ENCODE peak calls at places on chromosome 1, in ten cellular contexts. S is tibial artery, J is suprapubic skin, V is A673, P is pancreas, K is cardiac fibroblast, Q is fibroblast of lung, O is stomach, H is right lobe of liver, C is thoracic aorta. A is an unnamed sample.
A peak's percentile ranks its signal among the peaks of the same experiment; 100 is the strongest.

GRCh38 chr1:231172411-231172810 is 10.6 kb downstream of the TRIM67 start:
- DNase-seq in S (no peak), Q (no peak), O (no peak), K (no peak), H (no peak), C (no peak), P (no peak), V (no peak), J (no peak), A (no peak)

GRCh38 chr1:25668931-25669573 is 52.5 kb downstream of the MAN1C1 start:
- DNase-seq in K (no peak), S (no peak), V (no peak), H (no peak), J (no peak), Q (no peak), C (no peak), P (no peak), O (no peak), A (no peak)

GRCh38 chr1:226643167-226643566 is 94.6 kb downstream of the STUM start:
- DNase-seq in S (no peak), H (no peak), V (no peak), K (no peak), O (no peak), C (no peak), J (no peak), Q (peak; percentile 45), P (no peak), A (no peak)

GRCh38 chr1:45001011-45001481 is 10.1 kb downstream of the HECTD3 start:
- DNase-seq in O (peak; percentile 43), K (no peak), C (no peak), H (no peak), P (no peak), Q (no peak), S (no peak), J (no peak), V (no peak), A (no peak)

GRCh38 chr1:13797397-13797796 is 97.4 kb downstream of the PRDM2 start:
- DNase-seq in V (peak; percentile 45), C (no peak), O (no peak), P (no peak), H (no peak), S (no peak), Q (no peak), K (no peak), J (peak; percentile 21), A (no peak)

GRCh38 chr1:28887835-28888682 is 26.3 kb upstream of the EPB41 start:
- DNase-seq in V (peak; percentile 62), K (no peak), H (peak; percentile 79), O (peak; percentile 44), P (peak; percentile 46), J (no peak), C (no peak), S (no peak), Q (peak; percentile 19), A (no peak)

GRCh38 chr1:203512830-203513578 is 19.1 kb downstream of the OPTC start:
- DNase-seq in C (peak; percentile 41), V (peak; percentile 42), Q (peak; percentile 90), P (no peak), O (peak; percentile 44), J (peak; percentile 87), K (peak; percentile 96), H (no peak), S (peak; percentile 76), A (no peak)

GRCh38 chr1:235841938-235842545 is 24.7 kb downstream of the LYST start:
- DNase-seq in J (no peak), Q (no peak), P (no peak), K (no peak), V (no peak), H (no peak), O (no peak), C (no peak), S (no peak), A (no peak)

GRCh38 chr1:21904725-21905520 is 32.2 kb downstream of the HSPG2 start:
- DNase-seq in Q (peak; percentile 50), J (no peak), H (peak; percentile 45), O (peak; percentile 91), K (peak; percentile 92), C (peak; percentile 61), P (peak; percentile 96), V (no peak), S (peak; percentile 73), A (no peak)

GRCh38 chr1:225700164-225700740 is 47.3 kb upstream of the ENAH start:
- DNase-seq in H (no peak), J (peak; percentile 40), P (no peak), C (peak; percentile 23), O (no peak), K (peak; percentile 99), Q (peak; percentile 98), S (peak; percentile 26), V (peak; percentile 67), A (no peak)

GRCh38 chr1:244678687-244679086 is 25.8 kb downstream of the DESI2 start:
- DNase-seq in V (no peak), Q (peak; percentile 61), P (no peak), J (no peak), O (no peak), S (no peak), K (no peak), C (no peak), H (no peak), A (no peak)

GRCh38 chr1:86774305-86775304 is 70.2 kb downstream of the SH3GLB1 start:
- DNase-seq in K (peak; percentile 92), P (peak; percentile 25), V (peak; percentile 97), Q (peak; percentile 92), J (peak; percentile 85), C (peak; percentile 36), O (peak; percentile 41), S (peak; percentile 65), H (peak; percentile 59), A (no peak)

GRCh38 chr1:197399691-197400521 is 131.9 kb downstream of the CRB1 start:
- DNase-seq in J (no peak), S (no peak), K (peak; percentile 65), V (peak; percentile 69), P (no peak), H (no peak), Q (peak; percentile 69), C (no peak), O (no peak), A (peak; percentile 43)

GRCh38 chr1:43932786-43933385 is 715 bp upstream of the ARTN start:
- DNase-seq in J (no peak), H (no peak), K (peak; percentile 60), S (no peak), P (no peak), Q (peak; percentile 36), O (no peak), V (no peak), C (no peak), A (no peak)

GRCh38 chr1:114524933-114525332 is 13.9 kb upstream of the TRIM33 start:
- DNase-seq in V (no peak), J (no peak), S (no peak), C (no peak), Q (no peak), O (no peak), P (no peak), H (no peak), K (no peak), A (no peak)

DNA sequence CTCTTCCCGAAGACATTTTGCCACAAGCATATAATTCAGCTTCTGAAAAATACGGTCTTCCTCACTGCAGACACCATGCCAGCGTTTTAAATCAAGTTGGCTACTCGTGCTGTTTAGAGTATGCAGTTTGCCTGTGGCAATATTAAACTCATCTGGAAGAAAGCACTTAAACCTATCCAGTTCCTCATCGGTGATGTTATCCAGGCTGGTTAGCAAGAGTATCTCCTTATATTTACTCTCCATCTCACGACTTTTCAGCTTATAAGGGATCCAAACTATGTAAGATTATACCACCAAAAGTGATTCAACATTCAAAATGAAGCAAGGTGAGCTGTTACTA is 9.7 kb upstream of the IFI16 start:
- DNase-seq in V (no peak), J (no peak), C (no peak), Q (no peak), H (no peak), P (no peak), S (no peak), K (no peak), O (no peak), A (no peak)
- H3K4me3 ChIP-seq in V (peak overlapping the region; percentile 56), J (peak overlapping the region; percentile 57), C (peak overlapping the region; percentile 72), Q (peak overlapping the region; percentile 78), H (peak overlapping the region; percentile 12), P (no peak overlapping the region), S (peak overlapping the region; percentile 51), K (peak overlapping the region; percentile 54), O (peak overlapping the region; percentile 45), A (no peak overlapping the region)

GRCh38 chr1:111204211-111204883 is 3.9 kb upstream of the DENND2D start:
- DNase-seq in C (no peak), Q (no peak), S (no peak), P (peak; percentile 74), K (no peak), H (peak; percentile 88), O (peak; percentile 83), V (no peak), J (no peak), A (no peak)
- TF ChIP-seq CTCF in C (no peak), Q (no peak), S (no peak), P (no peak), K (no peak), H (no peak), O (no peak), V (no peak), J (no peak), A (no peak)

DNA sequence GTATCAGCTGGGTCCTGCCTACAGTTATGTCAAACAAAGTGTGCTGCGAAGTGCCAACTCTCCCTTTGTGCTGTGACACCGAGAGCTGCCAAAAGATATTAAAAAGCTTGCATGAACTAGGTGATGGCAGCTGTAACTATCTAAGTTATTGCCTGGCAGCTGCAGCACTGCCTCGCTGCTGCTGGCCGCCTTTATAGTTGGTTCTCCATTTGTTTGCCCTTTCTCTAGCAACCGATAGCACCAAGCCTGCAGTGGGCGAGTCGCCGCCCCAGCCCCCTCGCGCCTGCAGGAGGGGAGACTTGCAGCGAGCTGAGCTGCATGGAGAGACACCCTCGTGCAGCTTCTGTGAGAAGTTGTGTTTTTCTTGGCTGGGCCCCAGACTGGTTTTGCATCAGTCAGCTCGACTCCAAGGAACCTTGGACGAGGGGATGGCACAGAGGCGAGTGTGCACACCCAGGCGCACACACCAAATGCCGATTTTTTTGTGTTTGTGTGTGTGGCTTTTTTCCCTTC is 330.6 kb downstream of the RPS6KC1 start:
- DNase-seq in V (no peak), Q (peak; percentile 19), H (no peak), S (no peak), J (no peak), O (peak; percentile 35), K (no peak), P (no peak), C (no peak), A (peak; percentile 35)
- H3K4me3 ChIP-seq in V (no peak overlapping the region), Q (no peak overlapping the region), H (no peak overlapping the region), S (no peak overlapping the region), J (no peak overlapping the region), O (no peak overlapping the region), K (no peak overlapping the region), P (no peak overlapping the region), C (no peak overlapping the region), A (peak overlapping the region; percentile 16)

DNA sequence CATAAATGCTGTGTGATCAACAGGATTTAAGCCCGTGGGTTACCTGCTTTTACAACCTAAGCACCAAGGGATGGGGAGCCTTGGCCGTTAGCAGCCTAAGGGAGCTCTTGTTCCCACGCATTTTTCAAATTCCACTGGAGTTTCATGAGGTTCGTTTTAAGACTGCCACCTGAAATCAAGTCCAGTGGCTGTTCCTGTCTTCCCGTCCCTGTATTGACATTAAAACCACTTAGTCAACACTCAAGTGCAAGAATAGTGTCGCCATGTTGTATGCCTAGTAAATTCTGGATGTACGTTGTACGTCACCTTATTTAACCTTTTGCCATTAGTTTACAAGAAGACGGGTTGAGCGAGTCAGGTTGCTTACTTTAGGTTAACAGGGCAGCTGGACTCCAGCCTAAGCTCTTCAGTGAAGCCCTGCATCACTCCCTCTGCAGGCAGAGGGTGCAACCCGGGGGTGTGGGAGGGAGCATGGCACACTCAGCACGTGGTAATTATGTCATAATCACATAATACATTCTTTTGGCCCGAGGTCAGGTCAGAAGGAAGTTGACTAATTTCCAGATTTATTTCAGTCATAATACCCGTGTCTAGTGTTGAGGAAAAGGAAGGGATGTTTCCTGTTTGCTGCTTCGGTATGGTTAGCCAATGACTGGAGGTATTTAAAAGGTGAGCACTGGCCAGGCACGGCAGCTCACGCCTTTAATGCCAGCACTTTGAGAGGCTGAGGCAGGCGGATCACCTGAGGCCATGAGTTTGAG is 42.5 kb downstream of the CNST start:
- DNase-seq in J (no peak), Q (peak; percentile 94), S (peak; percentile 79), P (peak; percentile 81), V (peak; percentile 73), O (peak; percentile 93), H (peak; percentile 63), K (peak; percentile 97), C (peak; percentile 9), A (peak; percentile 100)
- TF ChIP-seq CTCF in J (no peak), Q (peak; percentile 26), S (no peak), P (no peak), V (no peak), O (no peak), H (no peak), K (peak; percentile 43), C (no peak), A (peak; percentile 45)

A was measured in LNCaP clone FGC.